ENCODE peak calls at places on chromosomes 6 and 20, in four cellular contexts. K, O, N and I are unnamed samples.
A peak's percentile ranks its signal among the peaks of the same experiment; 100 is the strongest.

GRCh38 chr6:75504902-75505233 is 11.3 kb upstream of the FILIP1 start:
- DNase-seq in K (no peak), O (no peak), N (no peak), I (no peak)

GRCh38 chr6:116144590-116144989 is 18.7 kb upstream of the COL10A1 start:
- DNase-seq in K (no peak), O (no peak), N (no peak), I (no peak)

GRCh38 chr20:38193586-38194105 is 28.6 kb upstream of the TGM2 start:
- DNase-seq in K (no peak), O (no peak), N (peak; percentile 17), I (no peak)

GRCh38 chr20:38094373-38094775 is 60.8 kb downstream of the RPRD1B start:
- DNase-seq in K (peak; percentile 68), O (no peak), N (no peak), I (peak; percentile 36)

GRCh38 chr6:165098165-165098564 is 211.2 kb downstream of the C6orf118 start:
- DNase-seq in K (no peak), O (no peak), N (no peak), I (no peak)

GRCh38 chr6:130928993-130929678 is 101.9 kb downstream of the SMLR1 start:
- DNase-seq in K (no peak), O (no peak), N (no peak), I (no peak)

GRCh38 chr6:137637161-137637560 is 143.0 kb upstream of the OLIG3 start:
- DNase-seq in K (no peak), O (no peak), N (no peak), I (no peak)

GRCh38 chr6:44664716-44665115 is 277.2 kb downstream of the CDC5L start:
- DNase-seq in K (no peak), O (no peak), N (no peak), I (peak; percentile 1)

GRCh38 chr6:53615633-53616449 is 49.7 kb downstream of the KLHL31 start:
- DNase-seq in K (no peak), O (no peak), N (no peak), I (peak; percentile 38)

GRCh38 chr6:106574729-106575458 is 54.4 kb downstream of the RTN4IP1 start:
- DNase-seq in K (peak; percentile 75), O (peak; percentile 31), N (no peak), I (no peak)

GRCh38 chr20:44031001-44031574 is 116.4 kb downstream of the TOX2 start:
- DNase-seq in K (no peak), O (no peak), N (no peak), I (no peak)

GRCh38 chr6:161850572-161850971 is 576.7 kb upstream of the AGPAT4 start:
- DNase-seq in K (no peak), O (peak; percentile 31), N (no peak), I (no peak)

GRCh38 chr20:6017880-6018279 is 36.0 kb downstream of the LRRN4 start:
- DNase-seq in K (no peak), O (no peak), N (no peak), I (no peak)
- H3K36me3 ChIP-seq in K (peaks cover 49% of the 10 kb centered on the region), O (peaks cover 12% of the 10 kb centered on the region), N (peaks cover 3% of the 10 kb centered on the region), I (peaks cover 58% of the 10 kb centered on the region)

GRCh38 chr20:1033751-1034419 is 31.8 kb upstream of the RSPO4 start:
- DNase-seq in K (no peak), O (no peak), N (no peak), I (no peak)

GRCh38 chr20:1037039-1037438 is 34.9 kb upstream of the RSPO4 start:
- DNase-seq in K (no peak), O (no peak), N (no peak), I (no peak)

GRCh38 chr20:1034420-1034799 is 32.3 kb upstream of the RSPO4 start:
- DNase-seq in K (no peak), O (no peak), N (no peak), I (no peak)

GRCh38 chr20:1041845-1042390 is 39.8 kb upstream of the RSPO4 start:
- DNase-seq in K (no peak), O (no peak), N (no peak), I (no peak)

GRCh38 chr20:1038205-1038604 is 36.1 kb upstream of the RSPO4 start:
- DNase-seq in K (no peak), O (no peak), N (no peak), I (no peak)
- H3K36me3 ChIP-seq in K (no peaks in the 10 kb centered on the region), O (no peaks in the 10 kb centered on the region), N (no peaks in the 10 kb centered on the region), I (no peaks in the 10 kb centered on the region)

GRCh38 chr20:49119972-49120371 is 68.2 kb downstream of the STAU1 start:
- DNase-seq in K (no peak), O (no peak), N (no peak), I (no peak)

GRCh38 chr20:49122920-49123319 is 65.2 kb downstream of the STAU1 start:
- DNase-seq in K (no peak), O (no peak), N (no peak), I (no peak)

GRCh38 chr20:49112596-49113274 is 66.6 kb downstream of the CSE1L start:
- DNase-seq in K (no peak), O (no peak), N (no peak), I (no peak)

GRCh38 chr20:49115565-49115964 is 69.5 kb downstream of the CSE1L start:
- DNase-seq in K (no peak), O (no peak), N (no peak), I (no peak)

DNA sequence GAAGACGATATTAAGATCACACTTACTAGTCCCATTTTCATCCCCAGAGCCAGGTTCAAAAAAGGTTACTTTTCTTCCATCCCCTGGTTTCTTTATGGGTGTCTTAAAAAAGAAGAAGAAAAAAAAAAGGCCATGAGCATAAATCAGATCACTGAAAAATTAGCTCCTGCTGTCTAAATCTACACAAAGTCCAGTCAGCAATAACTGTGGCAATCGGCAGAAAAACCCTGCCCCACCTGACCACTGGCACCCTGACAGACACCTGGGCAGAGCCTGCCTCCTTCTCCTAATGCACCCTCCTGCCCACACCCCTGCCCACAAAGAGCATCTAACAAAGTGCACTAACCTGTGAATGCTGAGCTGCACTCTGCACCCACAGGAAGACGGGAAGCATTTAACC is 69.8 kb downstream of the STAU1 start:
- DNase-seq in K (no peak), O (no peak), N (no peak), I (no peak)
- H3K36me3 ChIP-seq in K (peaks cover 97% of the 10 kb centered on the region), O (peaks cover 40% of the 10 kb centered on the region), N (peaks cover 36% of the 10 kb centered on the region), I (peaks cover 99% of the 10 kb centered on the region)

GRCh38 chr6:150993253-150993652 is 127.8 kb downstream of the MTHFD1L start:
- DNase-seq in K (no peak), O (no peak), N (no peak), I (no peak)
- H3K36me3 ChIP-seq in K (no peaks in the 10 kb centered on the region), O (peaks cover 5% of the 10 kb centered on the region), N (no peaks in the 10 kb centered on the region), I (no peaks in the 10 kb centered on the region)

GRCh38 chr20:3275064-3275935 is 36.3 kb upstream of the SLC4A11 start:
- DNase-seq in K (no peak), O (no peak), N (no peak), I (no peak)

GRCh38 chr20:3273371-3273770 is 34.4 kb upstream of the SLC4A11 start:
- DNase-seq in K (no peak), O (no peak), N (no peak), I (no peak)

GRCh38 chr20:3276400-3277015 is 37.5 kb upstream of the SLC4A11 start:
- DNase-seq in K (no peak), O (peak; percentile 24), N (peak; percentile 64), I (no peak)

GRCh38 chr20:3277686-3278465 is 38.9 kb upstream of the SLC4A11 start:
- DNase-seq in K (no peak), O (no peak), N (no peak), I (no peak)

DNA sequence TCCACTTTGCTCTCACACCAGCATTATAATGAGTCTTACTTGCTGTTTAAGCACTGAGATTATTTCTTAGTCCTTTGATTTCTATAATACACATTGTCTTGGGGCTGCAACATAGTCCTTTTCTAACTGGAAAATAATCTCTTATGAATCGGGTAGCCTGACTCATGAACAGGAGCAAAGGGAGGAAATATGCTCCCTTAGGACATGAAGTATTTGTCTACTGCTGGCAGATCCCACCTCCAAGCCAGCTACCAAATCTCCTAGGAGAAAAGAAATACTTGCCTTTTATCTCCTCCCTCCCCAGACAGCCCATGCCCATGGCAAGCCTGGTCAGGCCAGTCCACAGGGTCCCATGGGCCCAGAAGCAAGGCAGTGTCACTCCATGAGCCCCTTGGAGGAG is 37.0 kb upstream of the SLC4A11 start:
- DNase-seq in K (no peak), O (no peak), N (no peak), I (no peak)
- H3K36me3 ChIP-seq in K (peaks cover 99% of the 10 kb centered on the region), O (peaks cover 16% of the 10 kb centered on the region), N (no peaks in the 10 kb centered on the region), I (peaks cover 100% of the 10 kb centered on the region)

GRCh38 chr6:56458324-56458884 is 184.3 kb downstream of the DST start:
- DNase-seq in K (no peak), O (no peak), N (no peak), I (no peak)

GRCh38 chr6:56463443-56463842 is 179.2 kb downstream of the DST start:
- DNase-seq in K (no peak), O (no peak), N (no peak), I (no peak)

GRCh38 chr6:56456785-56457184 is 185.9 kb downstream of the DST start:
- DNase-seq in K (no peak), O (no peak), N (no peak), I (no peak)

GRCh38 chr6:56459030-56459805 is 183.5 kb downstream of the DST start:
- DNase-seq in K (no peak), O (no peak), N (no peak), I (no peak)
- H3K36me3 ChIP-seq in K (peaks cover 80% of the 10 kb centered on the region), O (peaks cover 19% of the 10 kb centered on the region), N (peaks cover 5% of the 10 kb centered on the region), I (peaks cover 75% of the 10 kb centered on the region)

DNA sequence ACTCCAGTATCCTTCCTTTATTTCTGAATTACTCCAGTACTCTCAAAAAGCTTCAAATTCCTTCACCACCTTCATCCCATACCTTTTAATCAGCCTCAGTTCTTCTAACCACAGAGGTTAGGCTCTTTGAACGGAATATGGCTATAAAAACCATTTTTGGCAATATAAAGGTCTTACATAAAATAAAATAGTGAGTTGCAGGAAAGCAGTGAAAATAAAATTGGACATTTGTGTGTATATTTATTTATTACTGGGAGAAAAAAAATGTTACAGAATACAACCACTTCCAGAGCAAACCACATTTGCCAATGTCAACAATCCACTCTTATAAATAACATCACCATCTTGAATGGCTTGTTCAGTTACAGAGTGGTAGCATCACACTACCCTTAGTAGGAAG is 7.7 kb downstream of the HDDC2 start:
- DNase-seq in K (no peak), O (no peak), N (no peak), I (no peak)
- H3K36me3 ChIP-seq in K (peaks cover 73% of the 10 kb centered on the region), O (peaks cover 25% of the 10 kb centered on the region), N (peaks cover 22% of the 10 kb centered on the region), I (peaks cover 67% of the 10 kb centered on the region)

DNA sequence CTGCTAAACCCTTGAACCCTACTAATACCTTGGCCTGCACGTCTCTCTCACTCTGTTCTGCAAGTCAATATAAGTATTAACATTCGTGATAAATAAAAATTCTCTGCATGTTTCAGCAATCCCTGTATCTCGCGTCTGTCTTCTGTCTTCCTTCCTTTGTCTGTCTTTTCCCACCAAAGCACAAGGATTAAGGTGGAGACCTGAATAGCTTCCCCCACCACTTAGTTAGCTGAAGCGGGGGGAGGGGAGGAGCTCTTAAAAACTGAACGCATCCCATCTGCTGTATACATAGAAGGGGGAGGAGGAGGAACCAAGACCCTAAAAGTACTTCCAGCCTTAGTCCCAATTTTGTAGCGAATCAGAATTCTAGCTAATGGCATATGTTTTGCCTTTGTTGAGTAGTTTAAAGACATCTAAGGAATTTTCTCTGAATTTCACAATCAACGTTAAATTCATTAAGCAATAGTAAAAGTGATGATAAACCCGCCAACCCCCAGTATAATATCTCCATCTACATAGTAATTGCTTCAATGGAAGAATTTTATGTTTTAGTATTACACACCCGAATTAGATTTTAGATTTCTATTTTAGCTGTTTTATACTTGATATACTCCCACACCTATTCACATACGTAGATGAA is 47.9 kb downstream of the GNAS start:
- DNase-seq in K (no peak), O (no peak), N (no peak), I (no peak)
- H3K36me3 ChIP-seq in K (peaks cover 27% of the 10 kb centered on the region), O (peaks cover 29% of the 10 kb centered on the region), N (peaks cover 20% of the 10 kb centered on the region), I (peaks cover 80% of the 10 kb centered on the region)